ENCODE peak calls at places on chromosomes 3 and 15, in four cellular contexts. F, D, J and O are unnamed samples.

GRCh38 chr3:9074079-9074478 is 110.8 kb upstream of the RAD18 start:
- DNase-seq in J (no peak), D (no peak), F (no peak), O (no peak)

GRCh38 chr3:11592460-11593298 is 51.0 kb downstream of the VGLL4 start:
- DNase-seq in F (no peak), D (no peak), J (no peak), O (no peak)

GRCh38 chr15:63899193-63899592 is 65.4 kb upstream of the HERC1 start:
- DNase-seq in F (no peak), D (no peak), J (no peak), O (peak)

GRCh38 chr15:77504310-77504709 is 83.6 kb downstream of the HMG20A start:
- DNase-seq in F (no peak), J (no peak), D (no peak), O (peak)

GRCh38 chr15:30919877-30920550 is 16.3 kb downstream of the FAN1 start:
- DNase-seq in J (no peak), D (no peak), F (no peak), O (no peak)

GRCh38 chr3:53045107-53045783 is 628 bp downstream of the SFMBT1 start:
- DNase-seq in J (peak), D (peak), F (no peak), O (peak)

GRCh38 chr3:126039870-126040269 is 44.1 kb downstream of the SLC41A3 start:
- DNase-seq in J (no peak), F (no peak), D (no peak), O (no peak)

GRCh38 chr3:111590096-111590491 is 5.1 kb downstream of the ZBED2 start:
- DNase-seq in F (no peak), D (no peak), J (no peak), O (no peak)

GRCh38 chr3:58052373-58053273 is 44.4 kb downstream of the FLNB start:
- DNase-seq in D (peak), F (peak), J (peak), O (peak)

GRCh38 chr3:102238362-102238761 is 196.5 kb upstream of the ZPLD1 start:
- DNase-seq in F (no peak), D (no peak), J (no peak), O (no peak)

GRCh38 chr3:52313774-52314188 is 2.3 kb upstream of the DNAH1 start:
- DNase-seq in J (peak), F (no peak), D (no peak), O (no peak)

GRCh38 chr15:63381301-63382192 is at the start of gene CA12:
- DNase-seq in J (peak), D (no peak), F (no peak), O (peak)

GRCh38 chr3:50316657-50317242 is 5.8 kb downstream of the HYAL2 start:
- DNase-seq in F (peak), J (no peak), D (no peak), O (peak)

GRCh38 chr3:44883999-44884431 is 9.6 kb downstream of the TGM4 start:
- DNase-seq in D (no peak), J (no peak), F (no peak), O (peak)

GRCh38 chr15:79122943-79123342 is 32.4 kb upstream of the RASGRF1 start:
- DNase-seq in J (no peak), D (no peak), F (no peak), O (no peak)

GRCh38 chr3:183449391-183449790 is 21.0 kb upstream of the MCF2L2 start:
- DNase-seq in D (no peak), F (no peak), J (peak), O (peak)

GRCh38 chr15:74631935-74632560 is 16.4 kb downstream of the CLK3 start:
- DNase-seq in F (no peak), D (peak), J (peak), O (peak)

GRCh38 chr3:56878046-56878445 is 76.3 kb upstream of the ARHGEF3 start:
- DNase-seq in D (no peak), J (no peak), F (no peak), O (no peak)

GRCh38 chr3:51398595-51399310 is 7.7 kb downstream of the RBM15B start:
- DNase-seq in J (no peak), D (no peak), F (no peak), O (no peak)

GRCh38 chr3:172194702-172195392 is 155.5 kb downstream of the FNDC3B start:
- DNase-seq in J (peak), D (no peak), F (no peak), O (no peak)

GRCh38 chr3:140349938-140350337 is 327.9 kb upstream of the TRIM42 start:
- DNase-seq in D (no peak), J (no peak), F (no peak), O (no peak)

GRCh38 chr15:78880242-78880533 is 7.5 kb downstream of the MORF4L1 start:
- DNase-seq in D (no peak), J (no peak), F (no peak), O (no peak)

GRCh38 chr3:182259579-182259978 is 533.7 kb upstream of the ATP11B start:
- DNase-seq in D (peak), F (no peak), J (peak), O (peak)

GRCh38 chr15:97692317-97693015 is 268.0 kb upstream of the ARRDC4 start:
- DNase-seq in F (no peak), D (no peak), J (no peak), O (no peak)

GRCh38 chr3:191328383-191328962 is 721 bp upstream of the CCDC50 start:
- DNase-seq in J (no peak), F (no peak), D (no peak), O (no peak)

GRCh38 chr3:191330309-191330712 is at the start of gene UTS2B:
- DNase-seq in F (no peak), D (no peak), J (peak), O (no peak)

GRCh38 chr3:191328963-191329653 is at the start of gene CCDC50:
- DNase-seq in J (peak), F (peak), D (peak), O (peak)

GRCh38 chr3:191331443-191331842 is 1.1 kb upstream of the UTS2B start:
- DNase-seq in F (no peak), J (no peak), D (no peak), O (no peak)

GRCh38 chr3:191329654-191330308 is 545 bp downstream of the UTS2B start:
- DNase-seq in D (peak), F (peak), J (peak), O (peak)
- H3K27ac ChIP-seq in D (peak), F (peak), J (peak), O (peak)

DNA sequence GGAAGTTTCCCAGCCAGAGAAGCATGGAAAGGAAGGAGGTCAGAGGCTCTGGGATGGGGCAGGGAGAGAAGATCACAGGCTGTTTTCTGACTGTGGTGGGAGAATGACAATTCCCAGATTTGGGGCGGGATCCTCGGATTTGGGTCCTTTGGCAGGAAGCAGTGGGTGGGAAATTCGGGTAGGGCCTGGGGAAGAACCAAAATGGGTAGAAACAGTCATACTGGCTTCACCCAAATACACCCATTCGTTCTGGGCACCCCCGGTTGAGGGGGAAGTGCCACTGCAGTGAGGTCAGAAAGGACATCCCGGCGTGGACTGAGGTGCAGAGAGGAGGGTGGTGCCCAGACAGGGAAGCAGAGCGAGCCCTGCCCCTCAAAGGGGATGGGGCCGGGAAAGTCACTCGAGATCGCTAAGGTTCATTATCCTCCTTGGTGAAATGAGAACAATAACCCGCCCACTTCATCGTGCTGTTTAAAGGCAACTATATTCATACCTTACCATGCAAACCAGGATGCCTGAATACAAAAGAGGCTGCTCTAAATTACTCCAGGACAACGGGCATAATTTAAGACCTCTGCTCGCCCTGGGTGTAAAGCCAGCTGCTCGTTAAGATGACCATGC is 28.8 kb downstream of the TNK2 start:
- DNase-seq in J (no peak), F (no peak), D (no peak), O (no peak)
- TF ChIP-seq POLR2A in J (no peak), F (no peak), D (no peak), O (no peak)

DNA sequence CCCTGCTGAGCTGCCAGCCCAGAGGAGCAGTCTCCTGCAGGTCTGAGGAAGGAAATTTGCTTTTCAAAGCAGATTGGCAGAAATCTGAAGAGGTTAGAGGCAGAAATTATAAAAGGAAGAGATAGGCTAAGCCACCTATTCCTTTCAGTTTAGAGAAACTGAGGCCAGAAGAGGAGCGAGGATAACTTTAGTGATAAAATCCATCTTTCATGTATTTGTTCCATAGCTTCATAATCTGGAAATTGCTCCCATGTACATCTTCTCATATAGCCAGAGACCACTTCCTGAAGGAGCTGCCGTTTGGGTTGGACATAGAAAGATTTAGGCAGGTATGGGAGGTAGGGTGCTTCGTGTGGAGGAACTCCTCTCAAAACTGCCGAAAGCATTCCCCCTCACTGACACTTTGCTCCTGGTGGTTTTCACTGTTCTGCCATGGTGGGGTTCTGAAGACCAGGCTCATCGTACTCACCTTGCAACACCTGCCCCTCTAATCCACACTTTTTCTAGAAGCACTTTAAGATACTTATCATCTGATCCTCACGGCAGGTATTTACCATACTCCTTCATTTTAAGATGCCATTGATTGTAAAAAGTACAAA is 670 bp upstream of the ACAP2 start:
- DNase-seq in J (no peak), F (no peak), D (no peak), O (no peak)
- H3K4me3 ChIP-seq in J (no peak), F (peak), D (peak), O (peak)

GRCh38 chr3:42637001-42637400 is 16.5 kb upstream of the ZBTB47 start:
- DNase-seq in J (no peak), F (no peak), D (no peak), O (no peak)

GRCh38 chr3:42635111-42635510 is 18.4 kb upstream of the ZBTB47 start:
- DNase-seq in F (no peak), D (no peak), J (no peak), O (no peak)

GRCh38 chr3:42632146-42632545 is 21.4 kb upstream of the ZBTB47 start:
- DNase-seq in J (no peak), D (no peak), F (no peak), O (no peak)

GRCh38 chr3:42631650-42632049 is 21.8 kb upstream of the ZBTB47 start:
- DNase-seq in J (no peak), F (no peak), D (no peak), O (no peak)

DNA sequence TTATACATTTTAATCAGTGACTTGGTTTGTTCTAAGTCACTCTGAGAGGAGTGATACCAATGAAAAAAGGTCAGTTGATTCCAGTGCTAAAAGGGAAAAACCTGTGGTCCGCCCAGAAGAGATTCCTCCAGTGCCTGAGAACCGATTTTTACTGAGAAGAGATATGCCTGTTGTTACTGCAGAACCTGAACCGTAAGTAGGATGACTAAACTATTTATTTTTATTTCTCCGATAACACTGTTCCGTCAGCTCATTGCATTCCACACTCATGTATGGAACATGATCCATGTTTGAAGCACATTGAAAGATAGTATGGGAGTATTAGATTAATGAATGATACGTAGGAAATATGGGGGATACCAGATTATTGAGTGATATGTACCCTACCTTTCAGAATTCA is 20.0 kb upstream of the ZBTB47 start:
- DNase-seq in D (no peak), F (no peak), J (no peak), O (no peak)
- H3K27ac ChIP-seq in D (no peak), F (no peak), J (no peak), O (no peak)

DNA sequence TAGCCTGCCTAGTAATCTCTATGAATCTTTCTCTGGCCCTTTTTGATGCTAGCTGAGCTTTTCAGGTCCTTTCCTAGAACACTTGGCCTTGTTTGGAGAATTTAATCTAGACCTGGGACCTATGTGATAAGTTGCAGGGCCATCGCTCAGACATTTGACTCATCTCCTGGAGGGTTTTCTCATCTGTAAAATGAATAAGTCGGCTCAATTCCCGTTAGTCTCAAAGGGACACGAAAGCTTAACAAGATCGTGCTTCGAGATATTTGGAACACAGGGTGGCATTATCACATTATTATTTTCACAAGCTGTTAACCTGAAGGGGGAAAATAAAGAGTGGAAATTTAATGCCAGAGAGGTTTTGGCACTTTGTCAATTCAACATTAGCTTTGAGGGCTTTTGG is 478.5 kb downstream of the MFSD1 start:
- DNase-seq in F (no peak), D (no peak), J (no peak), O (no peak)
- TF ChIP-seq POLR2A in F (no peak), D (no peak), J (no peak), O (no peak)

GRCh38 chr3:159989973-159990846 is 1.6 kb downstream of the IL12A start:
- DNase-seq in J (no peak), D (no peak), F (no peak), O (no peak)
- H3K4me3 ChIP-seq in J (no peak), D (no peak), F (no peak), O (no peak)

GRCh38 chr15:69066646-69066995 is 52.1 kb downstream of the NOX5 start:
- DNase-seq in F (no peak), D (no peak), J (no peak), O (no peak)
- H3K27ac ChIP-seq in F (no peak), D (no peak), J (no peak), O (no peak)

DNA sequence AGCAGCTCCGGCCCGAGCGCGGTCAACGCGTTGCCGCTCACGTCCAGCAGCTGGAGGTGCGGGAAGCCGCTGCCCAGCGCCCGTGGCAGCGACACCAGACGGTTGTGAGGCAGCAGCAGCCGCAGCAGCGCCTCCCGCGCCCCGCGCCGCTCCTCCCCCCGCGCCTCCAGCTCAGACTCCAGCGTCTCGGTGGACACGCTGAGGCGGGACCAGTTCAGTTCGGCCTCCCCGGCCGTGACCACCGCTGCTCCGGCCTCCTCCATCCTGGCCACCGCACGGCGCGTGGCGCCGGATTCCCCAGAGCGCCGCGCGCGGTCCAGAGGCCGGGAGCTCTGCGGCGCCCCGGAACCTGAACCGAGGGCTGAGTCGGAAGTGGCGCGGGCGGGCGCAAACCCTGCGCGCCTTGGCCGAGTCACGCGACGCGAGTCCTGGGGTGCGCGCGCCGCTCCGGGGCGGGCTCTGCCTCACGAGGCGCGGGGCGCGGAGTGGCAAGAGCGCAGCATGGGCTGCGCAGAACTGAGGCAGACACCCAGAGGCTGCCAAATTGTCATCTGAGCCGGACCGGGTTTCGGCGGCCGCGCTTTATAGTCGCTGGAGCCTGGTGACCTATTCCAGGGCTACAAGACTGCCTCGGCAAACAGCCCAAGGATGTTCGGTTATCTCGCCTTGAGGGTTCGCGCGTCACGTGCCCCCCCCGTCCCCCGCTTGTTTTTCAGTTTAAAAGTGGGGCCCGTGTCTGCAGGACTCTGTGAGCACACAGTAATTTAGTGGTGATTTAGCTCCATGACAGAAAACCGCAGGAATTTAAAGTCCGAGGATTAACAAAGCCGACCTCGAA is at the start of gene LRRC58:
- DNase-seq in F (peak), J (peak), D (peak), O (peak)
- TF ChIP-seq POLR2A in F (peak), J (peak), D (peak), O (peak)

DNA sequence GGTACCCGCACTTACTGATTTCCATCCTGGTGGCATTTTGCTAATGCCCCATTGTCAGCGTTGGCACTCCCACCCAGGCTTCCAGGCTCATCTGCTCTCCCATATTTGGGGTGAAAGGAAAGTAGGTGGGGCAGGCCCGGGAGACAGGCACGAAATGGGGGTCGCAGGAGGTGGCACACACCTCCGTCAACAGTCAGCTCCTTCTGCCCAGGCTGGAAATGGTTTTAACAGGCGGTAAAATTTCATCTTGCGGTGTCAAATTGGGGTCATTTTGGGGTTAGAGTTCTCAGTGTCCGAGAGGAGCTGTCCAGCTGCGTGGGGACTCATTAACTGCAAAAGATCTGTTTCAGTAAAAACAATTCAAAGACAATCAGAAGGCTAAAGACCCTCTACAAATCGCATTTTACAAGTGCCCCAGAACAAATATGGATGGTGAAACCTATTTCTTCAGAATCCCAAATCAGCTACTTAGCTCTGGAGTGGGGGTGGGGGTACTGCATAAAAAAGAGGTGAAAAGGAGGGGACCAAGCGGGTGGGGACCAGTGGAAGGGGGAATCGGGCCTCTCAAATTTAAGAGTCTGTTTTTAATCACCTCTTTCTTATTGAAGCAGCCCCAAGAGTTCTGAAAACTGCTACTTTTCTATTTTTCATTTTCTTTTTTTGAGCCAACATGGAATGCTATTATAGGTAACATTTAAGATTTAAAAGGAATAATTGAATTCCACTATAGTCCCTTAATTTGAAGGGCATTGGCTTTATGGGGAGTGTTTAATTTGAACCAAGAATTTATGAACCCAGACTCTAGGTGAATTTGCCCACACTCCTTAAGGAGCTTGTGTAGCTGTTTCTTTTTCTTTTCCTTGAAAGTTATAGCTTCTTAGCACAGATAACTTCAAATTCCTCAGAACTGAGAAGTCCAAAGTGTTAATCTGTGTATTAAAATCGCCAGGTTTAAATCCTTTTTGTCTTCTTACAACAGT is 4.4 kb upstream of the MEIS2 start:
- DNase-seq in F (no peak), D (no peak), J (no peak), O (no peak)
- H3K4me3 ChIP-seq in F (no peak), D (peak), J (no peak), O (no peak)